ENCODE peak calls at places on chromosomes 6 and 20, in six cellular contexts. T, L, A, N, C and I are unnamed samples. For H3K9me3, the result is how much of the 10 kb centered on the place peaks cover.

GRCh38 chr6:138124096-138124495 is 16.9 kb upstream of the PERP start:
- DNase-seq in A (no peak), C (no peak), L (no peak), T (no peak), N (no peak), I (no peak)

GRCh38 chr20:59322101-59322500 is 21.7 kb downstream of the EDN3 start:
- DNase-seq in T (no peak), L (no peak), N (no peak), C (no peak), A (no peak), I (no peak)

GRCh38 chr20:44080646-44081267 is 106.2 kb downstream of the JPH2 start:
- DNase-seq in L (peak), T (peak), N (peak), A (peak), C (peak), I (peak)

GRCh38 chr6:12258591-12258990 is 31.6 kb upstream of the EDN1 start:
- DNase-seq in C (no peak), L (no peak), A (no peak), N (no peak), T (no peak), I (no peak)

GRCh38 chr6:89260310-89260709 is 43.2 kb upstream of the GABRR1 start:
- DNase-seq in C (no peak), A (peak), N (no peak), L (peak), T (no peak), I (no peak)

GRCh38 chr6:55853008-55854001 is 22.1 kb downstream of the BMP5 start:
- DNase-seq in C (no peak), N (no peak), T (peak), L (no peak), A (no peak), I (no peak)

GRCh38 chr6:158040804-158041347 is 59.2 kb downstream of the SYNJ2 start:
- DNase-seq in L (no peak), A (no peak), C (no peak), N (no peak), T (no peak), I (no peak)

GRCh38 chr6:150491131-150491795 is 108.4 kb upstream of the PLEKHG1 start:
- DNase-seq in L (no peak), N (no peak), T (peak), C (no peak), A (no peak), I (no peak)

GRCh38 chr6:112145080-112145573 is 57.7 kb downstream of the FAM229B start:
- DNase-seq in L (no peak), N (peak), A (no peak), T (no peak), C (no peak), I (no peak)

GRCh38 chr6:52815167-52816092 is 11.8 kb upstream of the GSTA1 start:
- DNase-seq in A (peak), L (peak), T (peak), N (peak), C (no peak), I (peak)

GRCh38 chr6:41273699-41274098 is 12.8 kb downstream of the TREM1 start:
- DNase-seq in N (peak), A (no peak), C (no peak), L (peak), T (no peak), I (no peak)

GRCh38 chr6:77455271-77455670 is 8.0 kb downstream of the HTR1B start:
- DNase-seq in C (no peak), L (no peak), N (no peak), A (no peak), T (no peak), I (no peak)

GRCh38 chr6:167255918-167256553 is 35.1 kb upstream of the UNC93A start:
- DNase-seq in A (no peak), N (no peak), L (peak), T (no peak), C (no peak), I (no peak)

GRCh38 chr6:136822051-136822378 is 377 bp upstream of the PEX7 start:
- DNase-seq in L (peak), A (peak), N (peak), C (no peak), T (peak), I (peak)

GRCh38 chr6:15628499-15629131 is 34.2 kb downstream of the DTNBP1 start:
- DNase-seq in C (no peak), N (no peak), A (no peak), T (peak), L (no peak), I (no peak)

DNA sequence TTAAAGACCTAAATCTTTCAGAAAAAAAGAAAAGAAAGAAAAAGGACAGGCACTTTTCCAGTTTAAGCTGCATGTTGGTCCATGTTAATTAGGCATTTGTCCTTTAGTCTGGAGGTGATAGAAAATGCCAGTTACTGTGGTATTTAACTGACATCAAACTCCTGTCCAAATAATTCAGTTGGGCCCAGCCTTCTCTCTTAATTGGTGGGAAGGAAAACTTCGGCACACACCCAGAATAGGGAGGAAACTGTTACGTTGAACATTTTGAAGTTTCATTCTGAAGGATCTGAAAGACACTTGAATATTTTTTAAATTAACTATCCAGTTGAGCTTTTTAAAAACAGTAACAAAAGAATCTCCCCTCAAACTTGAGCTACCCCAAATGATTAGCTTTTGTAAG is 30.4 kb downstream of the RREB1 start:
- DNase-seq in N (no peak), T (no peak), C (no peak), A (no peak), L (no peak), I (no peak)
- H3K27ac ChIP-seq in N (no peak), T (peak), C (peak), A (no peak), L (no peak), I (peak)

DNA sequence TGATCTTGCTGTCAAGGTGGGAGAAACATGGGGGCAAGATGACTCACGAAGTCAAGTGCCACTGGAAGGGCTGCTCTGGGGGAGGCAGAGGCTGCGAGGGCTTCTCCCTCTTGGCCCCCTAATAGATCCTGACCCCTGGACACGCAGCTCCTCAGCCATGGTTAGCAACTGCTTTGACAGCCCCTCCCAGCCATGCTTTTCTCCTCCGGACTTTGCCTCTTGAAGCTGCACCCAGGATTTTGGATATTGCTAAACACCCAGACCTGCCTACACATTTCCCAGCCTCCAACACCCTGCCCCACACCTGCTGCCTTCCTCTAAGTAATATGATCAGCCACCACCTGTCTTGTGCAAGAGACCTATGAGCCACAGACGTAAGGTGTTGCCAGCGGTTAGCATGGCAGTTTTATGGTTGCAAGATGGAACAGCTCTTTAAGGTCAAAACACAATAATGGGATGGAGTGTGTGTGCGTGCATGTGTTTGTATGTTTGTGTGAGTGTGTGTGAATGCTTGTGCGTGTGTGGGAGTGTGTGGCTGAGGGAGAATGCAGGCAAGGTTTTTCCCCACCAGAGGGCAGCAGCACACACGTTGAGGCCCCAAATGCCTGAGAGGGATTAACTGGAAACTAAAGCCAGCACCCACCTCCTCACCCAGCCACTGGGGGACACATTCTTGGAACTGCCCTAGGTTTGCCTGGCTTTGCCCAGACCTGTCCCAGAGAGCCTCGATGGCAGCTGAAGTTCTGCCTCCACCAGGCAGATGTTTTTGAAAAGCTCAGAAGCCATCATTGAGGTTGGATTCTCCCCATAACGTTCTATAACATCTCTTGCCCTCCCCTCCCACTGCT is 2.5 kb downstream of the IP6K3 start:
- DNase-seq in L (peak), C (peak), N (peak), T (peak), A (peak), I (peak)
- TF ChIP-seq CTCF in L (peak), C (peak), N (peak), T (peak), A (peak), I (peak)

GRCh38 chr6:170135041-170135440 is 155.8 kb downstream of the DLL1 start:
- DNase-seq in N (no peak), C (peak), A (no peak), T (no peak), L (no peak), I (peak)

GRCh38 chr6:170132561-170132991 is 158.3 kb downstream of the DLL1 start:
- DNase-seq in C (peak), T (no peak), A (no peak), L (no peak), N (no peak), I (peak)

GRCh38 chr6:170135461-170135820 is 155.4 kb downstream of the DLL1 start:
- DNase-seq in N (no peak), C (no peak), T (no peak), A (no peak), L (no peak), I (no peak)

GRCh38 chr6:170135821-170136471 is 154.9 kb downstream of the DLL1 start:
- DNase-seq in C (peak), A (no peak), N (peak), L (no peak), T (no peak), I (no peak)

DNA sequence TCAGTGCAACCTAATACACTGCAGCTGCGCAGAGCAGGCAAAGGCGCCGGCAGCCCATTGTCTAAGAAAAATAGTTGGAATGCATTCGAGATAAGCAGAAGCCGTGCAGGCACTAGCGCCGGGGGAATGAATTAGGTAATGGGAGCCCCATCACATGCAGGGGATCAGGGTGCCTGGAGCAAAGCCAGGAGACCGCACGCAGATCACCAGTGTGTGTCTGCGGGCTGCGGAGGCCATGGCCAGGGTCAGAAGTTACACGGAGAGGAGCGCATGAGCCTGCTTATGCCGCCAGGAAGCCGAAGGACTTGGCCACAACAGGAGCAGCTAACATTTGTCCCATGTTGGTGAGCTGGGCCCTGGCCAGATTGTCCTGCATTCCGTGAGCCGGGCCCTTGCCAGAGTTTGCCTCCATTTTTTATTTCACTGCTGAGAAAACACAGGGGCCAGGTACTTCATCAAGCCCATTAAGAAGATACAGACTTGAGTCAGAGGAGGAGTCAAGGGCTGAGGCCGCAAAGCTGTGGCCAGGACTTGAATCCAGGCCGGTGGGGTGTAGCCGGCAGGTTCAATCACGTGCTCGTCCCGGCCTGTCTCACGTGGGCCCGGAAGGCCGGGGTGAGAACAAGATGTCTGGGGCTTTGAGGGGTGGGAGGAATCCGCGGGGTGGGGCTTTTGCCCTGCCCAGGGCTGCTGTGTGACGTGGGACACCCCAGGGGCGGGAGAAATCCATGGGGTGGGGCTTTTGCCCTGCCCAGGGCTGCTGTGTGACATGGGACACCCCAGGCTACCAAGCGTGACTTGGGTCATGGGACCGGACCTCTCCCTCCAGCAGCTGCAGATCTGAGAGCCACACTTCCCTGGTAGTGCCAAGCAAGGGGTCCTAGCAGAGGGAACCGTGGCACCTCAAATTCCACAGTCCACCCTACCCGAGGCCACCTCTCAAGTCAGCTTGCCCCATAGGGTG is 156.5 kb downstream of the DLL1 start:
- DNase-seq in C (peak), L (peak), N (no peak), T (no peak), A (no peak), I (peak)
- H3K9me3 ChIP-seq in C (under half), L (under half), N (under half), T (under half), A (under half), I (under half)

GRCh38 chr20:37313546-37314091 is 24.2 kb downstream of the MANBAL start:
- DNase-seq in C (no peak), N (no peak), A (no peak), L (no peak), T (no peak), I (no peak)
- H3K27ac ChIP-seq in C (peak), N (no peak), A (no peak), L (no peak), T (no peak), I (no peak)

GRCh38 chr6:6519028-6519427 is 69.5 kb upstream of the LY86 start:
- DNase-seq in N (no peak), T (no peak), L (no peak), C (no peak), A (no peak), I (no peak)
- TF ChIP-seq CTCF in N (no peak), T (no peak), L (no peak), C (no peak), A (no peak), I (no peak)

DNA sequence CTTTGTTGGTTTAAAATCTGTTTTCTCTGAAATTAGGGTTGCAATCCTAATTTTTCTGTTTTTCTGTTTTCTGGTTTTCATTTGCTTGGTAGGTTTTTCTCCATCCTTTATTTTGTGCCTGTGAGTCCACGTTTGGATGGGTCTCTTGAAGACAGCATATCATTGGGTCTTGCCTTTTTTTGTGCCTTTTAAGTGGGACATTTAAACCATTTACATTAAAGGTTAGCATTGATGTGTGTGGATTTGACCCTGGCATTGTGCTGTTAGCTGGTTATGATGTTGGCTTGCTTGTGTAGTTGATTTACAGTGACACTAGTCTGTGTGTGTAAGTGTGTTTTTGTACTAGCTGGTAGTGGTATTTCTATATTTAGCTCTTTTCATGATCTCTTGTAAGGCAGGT is 28.0 kb upstream of the CST5 start:
- DNase-seq in L (no peak), T (no peak), A (no peak), N (no peak), C (no peak), I (no peak)
- H3K9me3 ChIP-seq in L (under half), T (under half), A (under half), N (under half), C (under half), I (under half)

DNA sequence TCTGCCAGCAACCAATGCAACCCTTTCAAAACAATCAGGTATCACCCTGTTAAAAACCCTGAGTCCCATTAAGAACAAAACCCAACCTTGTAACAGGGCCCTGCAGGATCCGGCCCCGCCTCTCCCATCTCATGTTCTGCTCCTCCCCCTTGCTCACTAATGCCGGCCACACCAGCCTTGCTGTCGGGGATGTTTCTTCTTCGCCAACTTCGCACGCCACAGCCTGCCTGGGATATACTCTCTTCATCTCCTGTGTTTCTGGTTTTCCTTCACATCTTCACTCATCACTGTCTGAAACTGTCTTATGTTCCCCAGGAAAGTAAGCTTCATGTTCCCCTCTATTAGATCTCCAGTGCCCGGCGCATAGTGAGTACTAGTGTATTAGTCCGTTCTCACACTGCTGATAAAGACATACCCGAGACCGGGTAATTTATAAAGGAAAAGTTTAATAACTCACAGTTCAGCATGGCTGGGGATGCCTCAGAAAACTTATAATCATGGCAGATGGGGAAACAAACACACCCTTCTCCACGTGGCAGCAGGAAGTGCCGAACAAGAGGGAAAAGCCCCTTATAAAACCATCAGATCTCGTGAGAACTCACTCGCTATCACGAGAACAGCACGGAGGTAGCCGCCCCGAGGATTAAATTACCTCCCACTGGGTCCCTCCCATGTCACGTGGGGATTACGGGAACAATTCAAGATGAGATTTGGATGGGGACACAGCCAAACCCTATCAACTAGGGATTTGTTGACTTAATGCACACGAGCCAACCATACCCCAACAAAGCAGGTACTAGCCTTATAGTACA is 5.1 kb downstream of the TP53RK start:
- DNase-seq in A (no peak), T (no peak), N (peak), L (peak), C (peak), I (peak)
- H3K27ac ChIP-seq in A (no peak), T (no peak), N (peak), L (peak), C (peak), I (peak)